ENCODE peak calls at places on chromosome 11, in nine cellular contexts. M, W, N, P, S, E, L, T and Y are unnamed samples.

GRCh38 chr11:125313271-125314222 is 149.0 kb downstream of the PKNOX2 start:
- DNase-seq in M (no peak), W (peak; percentile 11), N (no peak), P (no peak), S (no peak), E (no peak), L (no peak), T (no peak), Y (peak; percentile 32)

GRCh38 chr11:74019860-74020259 is 11.0 kb upstream of the UCP3 start:
- DNase-seq in M (no peak), W (peak; percentile 22), N (no peak), P (no peak), S (no peak), E (no peak), L (no peak), T (peak; percentile 71), Y (no peak)

GRCh38 chr11:45879803-45880685 is 5.4 kb upstream of the MAPK8IP1 start:
- DNase-seq in M (no peak), W (peak; percentile 42), N (no peak), P (no peak), S (no peak), E (no peak), L (no peak), T (no peak), Y (no peak)

GRCh38 chr11:1129143-1129665 is 28.5 kb upstream of the MUC5AC start:
- DNase-seq in M (no peak), W (no peak), N (no peak), P (peak; percentile 8), S (no peak), E (peak; percentile 27), L (no peak), T (no peak), Y (no peak)

GRCh38 chr11:114081641-114082414 is 22.3 kb downstream of the ZBTB16 start:
- DNase-seq in M (no peak), W (peak; percentile 79), N (no peak), P (no peak), S (no peak), E (no peak), L (no peak), T (no peak), Y (no peak)

GRCh38 chr11:19631657-19632325 is 80.8 kb upstream of the NAV2 start:
- DNase-seq in M (no peak), W (peak; percentile 41), N (no peak), P (no peak), S (no peak), E (no peak), L (no peak), T (no peak), Y (no peak)

GRCh38 chr11:2775083-2775625 is 75.4 kb upstream of the KCNQ1OT1 start:
- DNase-seq in M (no peak), W (no peak), N (no peak), P (peak; percentile 8), S (peak; percentile 20), E (peak; percentile 40), L (no peak), T (peak; percentile 15), Y (no peak)

GRCh38 chr11:130202009-130202817 is 42.6 kb downstream of the ST14 start:
- DNase-seq in M (no peak), W (no peak), N (no peak), P (no peak), S (no peak), E (no peak), L (no peak), T (no peak), Y (no peak)